ENCODE peak calls at places on chromosomes 4 and X, in five cellular contexts. M, E, H, L and S are unnamed samples.

GRCh38 chr4:38621004-38621684 is 42.9 kb upstream of the KLF3 start:
- DNase-seq in M (no peak), E (peak; percentile 90), H (no peak), L (peak; percentile 87), S (no peak)

GRCh38 chrX:41580423-41581064 is 108.2 kb upstream of the GPR34 start:
- DNase-seq in M (no peak), E (no peak), H (no peak), L (no peak), S (no peak)

GRCh38 chr4:169241480-169241879 is 29.3 kb downstream of the SH3RF1 start:
- DNase-seq in M (no peak), E (peak; percentile 64), H (no peak), L (no peak), S (no peak)

GRCh38 chrX:27444093-27444908 is 18.8 kb downstream of the PPP4R3C start:
- DNase-seq in M (no peak), E (no peak), H (no peak), L (no peak), S (no peak)

GRCh38 chr4:100632163-100632562 is 114.3 kb upstream of the EMCN start:
- DNase-seq in M (no peak), E (no peak), H (no peak), L (no peak), S (no peak)

GRCh38 chrX:109536439-109537323 is at the start of gene NXT2:
- DNase-seq in M (peak; percentile 93), E (peak; percentile 95), H (peak; percentile 80), L (peak; percentile 94), S (peak; percentile 90)

GRCh38 chrX:119698835-119699234 is 5.9 kb upstream of the SEPTIN6 start:
- DNase-seq in M (peak; percentile 69), E (peak; percentile 86), H (peak; percentile 30), L (peak; percentile 75), S (no peak)

GRCh38 chr4:41644288-41644914 is 104.1 kb downstream of the PHOX2B start:
- DNase-seq in M (peak; percentile 98), E (peak; percentile 61), H (peak; percentile 93), L (peak; percentile 31), S (peak; percentile 87)

GRCh38 chr4:11881364-11881763 is 452.7 kb upstream of the HS3ST1 start:
- DNase-seq in M (no peak), E (no peak), H (no peak), L (no peak), S (no peak)

GRCh38 chr4:186957952-186958555 is 234.4 kb upstream of the FAT1 start:
- DNase-seq in M (no peak), E (peak; percentile 15), H (no peak), L (no peak), S (no peak)

GRCh38 chrX:135931644-135932487 is 38.4 kb downstream of the SAGE1 start:
- DNase-seq in M (peak; percentile 84), E (peak; percentile 45), H (peak; percentile 54), L (peak; percentile 42), S (peak; percentile 28)

GRCh38 chr4:172842759-172843158 is 325.9 kb upstream of the GALNT7 start:
- DNase-seq in M (no peak), E (no peak), H (no peak), L (no peak), S (no peak)

GRCh38 chr4:88012652-88013051 is 5.2 kb downstream of the PKD2 start:
- DNase-seq in M (no peak), E (no peak), H (no peak), L (no peak), S (no peak)

GRCh38 chr4:106993846-106994245 is 42.3 kb downstream of the DKK2 start:
- DNase-seq in M (no peak), E (no peak), H (no peak), L (no peak), S (no peak)

GRCh38 chrX:72169008-72169728 is 12.4 kb upstream of the PIN4 start:
- DNase-seq in M (no peak), E (peak; percentile 22), H (no peak), L (no peak), S (no peak)

GRCh38 chrX:12970691-12971202 is 4.2 kb upstream of the TMSB4X start:
- DNase-seq in M (peak; percentile 80), E (peak; percentile 79), H (no peak), L (no peak), S (no peak)

GRCh38 chrX:101958139-101958538 is 26.3 kb upstream of the ZMAT1 start:
- DNase-seq in M (no peak), E (peak; percentile 51), H (no peak), L (no peak), S (no peak)

GRCh38 chrX:13064599-13065143 is 20.3 kb upstream of the FAM9C start:
- DNase-seq in M (no peak), E (peak; percentile 96), H (no peak), L (peak; percentile 79), S (no peak)

GRCh38 chrX:55026143-55026542 is 4.6 kb downstream of the ALAS2 start:
- DNase-seq in M (no peak), E (no peak), H (no peak), L (no peak), S (no peak)

GRCh38 chr4:86481429-86481828 is 112.7 kb upstream of the PTPN13 start:
- DNase-seq in M (no peak), E (no peak), H (no peak), L (no peak), S (no peak)

GRCh38 chr4:37440519-37440900 is 196.0 kb downstream of the NWD2 start:
- DNase-seq in M (no peak), E (no peak), H (no peak), L (no peak), S (no peak)

GRCh38 chr4:2937146-2937857 is 25.9 kb downstream of the NOP14 start:
- DNase-seq in M (peak; percentile 78), E (peak; percentile 68), H (no peak), L (peak; percentile 29), S (no peak)

GRCh38 chr4:52423967-52424366 is 235.1 kb downstream of the USP46 start:
- DNase-seq in M (no peak), E (no peak), H (no peak), L (no peak), S (no peak)

GRCh38 chr4:37946503-37947179 is 13.6 kb upstream of the PTTG2 start:
- DNase-seq in M (no peak), E (no peak), H (no peak), L (no peak), S (no peak)

GRCh38 chr4:74344031-74344430 is 20.9 kb upstream of the EREG start:
- DNase-seq in M (no peak), E (no peak), H (no peak), L (no peak), S (no peak)

GRCh38 chr4:73617256-73617655 is 3.0 kb downstream of the RASSF6 start:
- DNase-seq in M (no peak), E (no peak), H (no peak), L (no peak), S (no peak)

GRCh38 chr4:148079945-148080344 is 348.1 kb downstream of the ARHGAP10 start:
- DNase-seq in M (no peak), E (no peak), H (no peak), L (no peak), S (no peak)

GRCh38 chr4:138110815-138111214 is 131.3 kb downstream of the SLC7A11 start:
- DNase-seq in M (no peak), E (no peak), H (no peak), L (no peak), S (no peak)

GRCh38 chrX:114127005-114127404 is 456.9 kb upstream of the HTR2C start:
- DNase-seq in M (no peak), E (no peak), H (no peak), L (no peak), S (no peak)

DNA sequence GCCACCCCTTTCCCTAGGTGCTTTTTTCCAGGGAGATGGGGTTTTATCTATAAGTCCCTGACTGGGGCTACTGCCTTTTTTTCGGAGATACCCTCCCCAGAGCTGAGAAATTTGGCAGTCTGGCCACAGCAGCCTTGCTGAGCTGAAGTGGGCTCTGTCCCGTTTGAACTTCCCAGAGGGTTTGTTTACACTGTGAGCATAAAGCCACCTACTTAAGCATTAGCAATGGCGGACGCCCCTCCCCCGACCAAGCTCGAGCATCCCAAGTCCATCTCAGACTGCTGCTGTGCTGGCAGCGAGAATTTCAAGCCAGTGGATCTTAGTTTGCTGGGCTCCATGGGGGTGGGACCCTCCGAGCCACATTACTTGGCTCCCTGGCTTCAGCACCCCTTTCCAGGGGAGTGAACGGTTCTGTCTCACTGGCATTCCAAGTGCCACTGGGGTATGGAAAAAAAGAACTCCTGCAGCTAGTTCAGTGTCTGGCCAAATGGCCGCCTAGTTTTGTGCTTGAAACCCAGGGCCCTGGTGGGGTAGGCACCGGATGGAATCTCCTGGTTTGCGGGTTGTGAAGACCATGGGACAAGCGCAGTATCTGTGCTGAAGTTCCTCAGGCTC is 456.4 kb upstream of the HTR2C start:
- DNase-seq in M (peak; percentile 74), E (no peak), H (no peak), L (no peak), S (no peak)
- TF ChIP-seq CTCF in M (no peak), E (no peak), H (no peak), L (no peak), S (no peak)

DNA sequence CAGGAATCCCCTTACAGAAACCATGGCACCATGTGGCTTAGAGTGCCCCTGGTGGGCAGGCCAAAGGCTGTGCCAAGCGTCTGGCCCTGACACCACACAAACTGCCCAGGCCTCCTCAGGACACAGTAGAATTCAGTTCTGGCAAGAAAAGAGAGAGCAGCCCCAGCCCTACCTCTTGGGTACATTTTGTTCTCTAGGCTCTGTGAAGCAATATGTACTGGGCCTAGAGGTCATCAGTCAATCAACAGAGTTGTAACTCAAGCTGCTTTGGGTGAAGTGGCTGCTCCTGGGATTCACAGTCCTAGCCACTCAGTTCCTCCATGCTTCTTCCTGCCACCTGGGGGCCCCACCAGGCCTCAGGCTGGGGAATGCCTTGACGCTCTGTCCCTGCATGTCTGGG is 158.1 kb upstream of the MAMLD1 start:
- DNase-seq in M (no peak), E (peak; percentile 81), H (no peak), L (peak; percentile 14), S (no peak)
- TF ChIP-seq CTCF in M (peak; percentile 35), E (peak; percentile 29), H (no peak), L (peak; percentile 13), S (no peak)

DNA sequence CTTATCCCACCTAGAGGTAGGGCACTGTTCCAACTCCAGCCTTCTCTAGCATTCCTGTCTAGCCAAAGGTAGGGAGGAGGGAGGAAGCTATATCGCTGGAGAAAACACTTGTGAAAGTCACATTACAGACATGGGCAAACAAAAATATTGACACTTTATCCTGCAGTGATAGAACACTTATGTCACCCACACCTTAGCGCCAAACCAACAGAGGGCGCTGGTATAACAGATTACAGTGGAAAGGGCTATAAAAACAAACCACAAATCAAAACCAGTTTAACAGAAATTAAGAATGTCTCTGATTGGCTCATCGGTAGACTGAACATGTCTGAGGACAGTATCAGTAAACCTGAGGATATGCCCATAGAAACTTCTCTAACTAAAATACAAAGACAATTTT is 451.3 kb downstream of the TLL1 start:
- DNase-seq in M (peak; percentile 81), E (peak; percentile 54), H (peak; percentile 44), L (peak; percentile 36), S (no peak)
- TF ChIP-seq CTCF in M (peak; percentile 86), E (peak; percentile 60), H (peak; percentile 50), L (no peak), S (peak; percentile 30)

DNA sequence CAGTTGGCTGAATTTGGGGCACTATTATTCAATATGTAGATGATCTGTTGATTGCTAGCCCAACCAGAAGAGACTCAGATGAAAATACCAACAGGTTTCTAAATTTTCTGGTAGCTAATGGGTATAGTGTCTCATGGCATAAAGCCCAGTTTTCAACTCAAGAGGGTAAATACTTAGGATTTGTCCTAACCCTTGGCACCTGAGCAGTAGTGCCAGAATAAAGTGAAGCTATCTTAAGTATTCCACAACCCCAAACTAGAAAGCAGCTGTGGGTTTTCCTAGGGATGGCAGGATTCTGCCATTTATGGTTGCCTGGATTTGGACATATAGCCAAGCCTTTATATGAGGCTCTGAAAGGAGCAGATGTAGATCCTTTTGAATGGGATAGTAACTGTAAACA is 119.0 kb downstream of the AGTR2 start:
- DNase-seq in M (no peak), E (no peak), H (no peak), L (no peak), S (no peak)
- TF ChIP-seq CTCF in M (no peak), E (no peak), H (no peak), L (no peak), S (no peak)